ENCODE peak calls at places on chromosomes 3 and 15, in five cellular contexts. One of them, this sample, is unnamed.

GRCh38 chr3:141414141-141414689 is 45.9 kb downstream of the ZBTB38 start:
- DNase-seq in upper lobe of left lung: no peak
- DNase-seq in GM12891: no peak
- DNase-seq in H54: no peak
- DNase-seq in heart left ventricle: peak; percentile 50
- DNase-seq in this sample: no peak

GRCh38 chr3:198028718-198029117 is 68.7 kb downstream of the LMLN start:
- DNase-seq in H54: no peak
- DNase-seq in GM12891: no peak
- DNase-seq in heart left ventricle: no peak
- DNase-seq in upper lobe of left lung: no peak
- DNase-seq in this sample: no peak

GRCh38 chr15:67548862-67549651 is 6.6 kb downstream of the MAP2K5 start:
- DNase-seq in H54: no peak
- DNase-seq in heart left ventricle: peak; percentile 27
- DNase-seq in upper lobe of left lung: peak; percentile 69
- DNase-seq in GM12891: no peak
- DNase-seq in this sample: no peak

GRCh38 chr3:155528579-155528978 is 216.3 kb downstream of the PLCH1 start:
- DNase-seq in upper lobe of left lung: no peak
- DNase-seq in H54: no peak
- DNase-seq in GM12891: no peak
- DNase-seq in heart left ventricle: no peak
- DNase-seq in this sample: no peak

GRCh38 chr15:100330221-100330620 is 11.6 kb downstream of the ADAMTS17 start:
- DNase-seq in GM12891: no peak
- DNase-seq in heart left ventricle: peak; percentile 3
- DNase-seq in H54: no peak
- DNase-seq in upper lobe of left lung: no peak
- DNase-seq in this sample: no peak

GRCh38 chr15:98555173-98555515 is 93.2 kb upstream of the IGF1R start:
- DNase-seq in GM12891: no peak
- DNase-seq in heart left ventricle: no peak
- DNase-seq in H54: no peak
- DNase-seq in upper lobe of left lung: no peak
- DNase-seq in this sample: no peak

GRCh38 chr3:71129611-71130515 is 453.7 kb downstream of the FOXP1 start:
- DNase-seq in heart left ventricle: no peak
- DNase-seq in GM12891: no peak
- DNase-seq in H54: no peak
- DNase-seq in upper lobe of left lung: no peak
- DNase-seq in this sample: no peak

GRCh38 chr3:186220886-186221285 is 112.0 kb upstream of the ETV5 start:
- DNase-seq in heart left ventricle: no peak
- DNase-seq in H54: no peak
- DNase-seq in GM12891: no peak
- DNase-seq in upper lobe of left lung: peak; percentile 46
- DNase-seq in this sample: no peak

GRCh38 chr3:192957441-192957951 is 39.8 kb upstream of the MB21D2 start:
- DNase-seq in GM12891: no peak
- DNase-seq in heart left ventricle: peak; percentile 35
- DNase-seq in upper lobe of left lung: peak; percentile 55
- DNase-seq in H54: peak; percentile 40
- DNase-seq in this sample: no peak

GRCh38 chr15:62060116-62060895 is at the start of gene VPS13C:
- DNase-seq in GM12891: peak; percentile 81
- DNase-seq in upper lobe of left lung: peak; percentile 95
- DNase-seq in heart left ventricle: peak; percentile 93
- DNase-seq in H54: peak; percentile 75
- DNase-seq in this sample: peak; percentile 92
- TF ChIP-seq POLR2A in GM12891: peak; percentile 74
- TF ChIP-seq POLR2A in upper lobe of left lung: no peak
- TF ChIP-seq POLR2A in heart left ventricle: peak; percentile 83
- TF ChIP-seq POLR2A in H54: peak; percentile 86
- TF ChIP-seq POLR2A in this sample: peak; percentile 61

GRCh38 chr3:122679085-122679466 is 1.6 kb upstream of the PARP14 start:
- DNase-seq in GM12891: peak; percentile 27
- DNase-seq in heart left ventricle: peak; percentile 84
- DNase-seq in upper lobe of left lung: peak; percentile 82
- DNase-seq in H54: peak; percentile 26
- DNase-seq in this sample: peak; percentile 88

GRCh38 chr3:122682016-122682374 is 1.4 kb downstream of the PARP14 start:
- DNase-seq in H54: no peak
- DNase-seq in heart left ventricle: no peak
- DNase-seq in GM12891: no peak
- DNase-seq in upper lobe of left lung: no peak
- DNase-seq in this sample: no peak

GRCh38 chr3:122679467-122680291 is 960 bp upstream of the PARP14 start:
- DNase-seq in GM12891: no peak
- DNase-seq in upper lobe of left lung: peak; percentile 31
- DNase-seq in H54: peak; percentile 16
- DNase-seq in heart left ventricle: no peak
- DNase-seq in this sample: no peak

GRCh38 chr3:122681294-122682015 is 816 bp downstream of the PARP14 start:
- DNase-seq in heart left ventricle: no peak
- DNase-seq in upper lobe of left lung: peak; percentile 25
- DNase-seq in GM12891: no peak
- DNase-seq in H54: no peak
- DNase-seq in this sample: no peak

GRCh38 chr3:122680381-122681293 is at the start of gene PARP14:
- DNase-seq in GM12891: peak; percentile 41
- DNase-seq in H54: peak; percentile 38
- DNase-seq in heart left ventricle: peak; percentile 83
- DNase-seq in upper lobe of left lung: peak; percentile 80
- DNase-seq in this sample: peak; percentile 77
- TF ChIP-seq POLR2A in GM12891: peak; percentile 79
- TF ChIP-seq POLR2A in H54: peak; percentile 15
- TF ChIP-seq POLR2A in heart left ventricle: peak; percentile 52
- TF ChIP-seq POLR2A in upper lobe of left lung: no peak
- TF ChIP-seq POLR2A in this sample: peak; percentile 29

GRCh38 chr15:85545185-85545584 is 164.8 kb downstream of the AKAP13 start:
- DNase-seq in GM12891: no peak
- DNase-seq in H54: no peak
- DNase-seq in upper lobe of left lung: no peak
- DNase-seq in heart left ventricle: no peak
- DNase-seq in this sample: no peak

GRCh38 chr15:85542895-85543331 is 162.5 kb downstream of the AKAP13 start:
- DNase-seq in GM12891: no peak
- DNase-seq in heart left ventricle: no peak
- DNase-seq in upper lobe of left lung: no peak
- DNase-seq in H54: no peak
- DNase-seq in this sample: no peak

GRCh38 chr15:85542488-85542887 is 162.1 kb downstream of the AKAP13 start:
- DNase-seq in upper lobe of left lung: no peak
- DNase-seq in H54: no peak
- DNase-seq in GM12891: no peak
- DNase-seq in heart left ventricle: no peak
- DNase-seq in this sample: no peak

GRCh38 chr15:85541744-85542143 is 161.3 kb downstream of the AKAP13 start:
- DNase-seq in GM12891: no peak
- DNase-seq in heart left ventricle: no peak
- DNase-seq in upper lobe of left lung: no peak
- DNase-seq in H54: no peak
- DNase-seq in this sample: no peak

DNA sequence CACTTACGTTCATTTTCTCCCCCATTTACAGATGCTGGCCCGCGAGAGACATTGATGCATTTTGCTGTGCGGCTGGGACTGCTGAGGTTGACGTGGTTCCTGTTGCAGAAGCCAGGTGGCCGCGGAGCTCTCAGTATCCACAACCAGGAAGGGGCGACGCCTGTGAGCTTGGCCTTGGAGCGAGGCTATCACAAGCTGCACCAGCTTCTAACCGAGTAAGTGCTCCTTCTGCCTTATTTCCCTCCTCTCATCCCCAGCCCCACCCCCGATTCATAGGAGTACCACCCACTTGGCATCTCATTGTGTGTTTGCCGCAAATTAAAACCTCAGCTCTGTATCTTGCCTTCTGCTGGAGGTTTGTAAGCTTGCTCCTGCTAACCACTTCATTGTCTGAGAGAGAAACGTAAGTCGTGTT is 163.3 kb downstream of the AKAP13 start:
- DNase-seq in GM12891: no peak
- DNase-seq in H54: no peak
- DNase-seq in heart left ventricle: peak; percentile 77
- DNase-seq in upper lobe of left lung: peak; percentile 97
- DNase-seq in this sample: peak; percentile 85
- TF ChIP-seq POLR2A in GM12891: no peak
- TF ChIP-seq POLR2A in H54: no peak
- TF ChIP-seq POLR2A in heart left ventricle: no peak
- TF ChIP-seq POLR2A in upper lobe of left lung: no peak
- TF ChIP-seq POLR2A in this sample: peak; percentile 37

GRCh38 chr3:172749201-172749965 is 1.1 kb upstream of the ECT2 start:
- DNase-seq in H54: peak; percentile 27
- DNase-seq in GM12891: no peak
- DNase-seq in upper lobe of left lung: peak; percentile 27
- DNase-seq in heart left ventricle: no peak
- DNase-seq in this sample: no peak
- TF ChIP-seq POLR2A in H54: no peak
- TF ChIP-seq POLR2A in GM12891: no peak
- TF ChIP-seq POLR2A in upper lobe of left lung: no peak
- TF ChIP-seq POLR2A in heart left ventricle: no peak
- TF ChIP-seq POLR2A in this sample: no peak

GRCh38 chr15:66498501-66499386 is 1.2 kb upstream of the SNAPC5 start:
- DNase-seq in upper lobe of left lung: no peak
- DNase-seq in heart left ventricle: no peak
- DNase-seq in GM12891: no peak
- DNase-seq in H54: no peak
- DNase-seq in this sample: no peak

GRCh38 chr15:66502491-66502890 is 2.2 kb downstream of the RPL4 start:
- DNase-seq in heart left ventricle: no peak
- DNase-seq in H54: no peak
- DNase-seq in upper lobe of left lung: no peak
- DNase-seq in GM12891: no peak
- DNase-seq in this sample: no peak

GRCh38 chr15:66494262-66494661 is 3.3 kb downstream of the SNAPC5 start:
- DNase-seq in heart left ventricle: no peak
- DNase-seq in GM12891: no peak
- DNase-seq in upper lobe of left lung: no peak
- DNase-seq in H54: no peak
- DNase-seq in this sample: no peak

GRCh38 chr15:66496951-66497501 is 536 bp downstream of the SNAPC5 start:
- DNase-seq in GM12891: no peak
- DNase-seq in heart left ventricle: no peak
- DNase-seq in upper lobe of left lung: peak; percentile 22
- DNase-seq in H54: no peak
- DNase-seq in this sample: no peak

GRCh38 chr15:66497502-66498455 is at the start of gene SNAPC5:
- DNase-seq in GM12891: peak; percentile 75
- DNase-seq in heart left ventricle: peak; percentile 96
- DNase-seq in upper lobe of left lung: peak; percentile 98
- DNase-seq in H54: peak; percentile 61
- DNase-seq in this sample: peak; percentile 98
- TF ChIP-seq POLR2A in GM12891: peak; percentile 73
- TF ChIP-seq POLR2A in heart left ventricle: peak; percentile 66
- TF ChIP-seq POLR2A in upper lobe of left lung: no peak
- TF ChIP-seq POLR2A in H54: peak; percentile 74
- TF ChIP-seq POLR2A in this sample: peak; percentile 52

DNA sequence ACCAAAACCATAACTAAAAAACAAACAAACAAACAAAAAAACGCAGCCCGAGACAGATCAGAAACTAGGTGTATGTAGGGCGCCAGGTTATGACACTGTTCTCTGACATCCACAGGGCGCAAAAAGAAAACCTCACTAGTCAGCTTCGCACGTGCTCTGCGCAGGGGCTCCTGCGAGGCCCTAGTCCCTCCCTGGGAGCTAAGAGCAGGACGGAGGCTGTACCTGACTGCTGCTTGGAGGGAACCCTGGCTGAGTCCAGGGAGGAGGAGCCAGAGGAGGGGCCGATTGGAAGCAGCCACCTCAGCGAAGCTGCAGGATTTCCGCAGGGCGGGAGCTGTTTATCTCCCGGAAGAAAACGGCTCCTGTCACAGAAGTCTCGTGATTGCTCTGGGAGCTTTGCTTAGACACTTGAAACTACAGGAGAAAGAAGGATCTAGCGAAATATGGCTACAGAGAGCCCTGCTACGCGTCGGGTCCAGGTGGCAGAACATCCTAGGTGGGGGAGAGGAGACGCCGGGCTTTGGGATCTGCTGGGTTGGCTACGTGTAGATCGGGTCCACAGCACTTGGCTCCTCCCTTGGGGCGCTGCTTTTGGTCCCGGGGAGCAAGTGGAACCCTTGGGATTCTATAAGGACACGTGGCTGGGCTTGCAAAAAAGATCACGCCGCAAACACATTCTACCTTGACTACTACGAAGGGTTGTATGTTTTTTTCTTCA is at the start of gene GALK2:
- DNase-seq in GM12891: peak; percentile 47
- DNase-seq in upper lobe of left lung: peak; percentile 96
- DNase-seq in heart left ventricle: peak; percentile 79
- DNase-seq in H54: peak; percentile 59
- DNase-seq in this sample: peak; percentile 92
- TF ChIP-seq POLR2A in GM12891: peak; percentile 78
- TF ChIP-seq POLR2A in upper lobe of left lung: no peak
- TF ChIP-seq POLR2A in heart left ventricle: peak; percentile 51
- TF ChIP-seq POLR2A in H54: peak; percentile 22
- TF ChIP-seq POLR2A in this sample: peak; percentile 28

DNA sequence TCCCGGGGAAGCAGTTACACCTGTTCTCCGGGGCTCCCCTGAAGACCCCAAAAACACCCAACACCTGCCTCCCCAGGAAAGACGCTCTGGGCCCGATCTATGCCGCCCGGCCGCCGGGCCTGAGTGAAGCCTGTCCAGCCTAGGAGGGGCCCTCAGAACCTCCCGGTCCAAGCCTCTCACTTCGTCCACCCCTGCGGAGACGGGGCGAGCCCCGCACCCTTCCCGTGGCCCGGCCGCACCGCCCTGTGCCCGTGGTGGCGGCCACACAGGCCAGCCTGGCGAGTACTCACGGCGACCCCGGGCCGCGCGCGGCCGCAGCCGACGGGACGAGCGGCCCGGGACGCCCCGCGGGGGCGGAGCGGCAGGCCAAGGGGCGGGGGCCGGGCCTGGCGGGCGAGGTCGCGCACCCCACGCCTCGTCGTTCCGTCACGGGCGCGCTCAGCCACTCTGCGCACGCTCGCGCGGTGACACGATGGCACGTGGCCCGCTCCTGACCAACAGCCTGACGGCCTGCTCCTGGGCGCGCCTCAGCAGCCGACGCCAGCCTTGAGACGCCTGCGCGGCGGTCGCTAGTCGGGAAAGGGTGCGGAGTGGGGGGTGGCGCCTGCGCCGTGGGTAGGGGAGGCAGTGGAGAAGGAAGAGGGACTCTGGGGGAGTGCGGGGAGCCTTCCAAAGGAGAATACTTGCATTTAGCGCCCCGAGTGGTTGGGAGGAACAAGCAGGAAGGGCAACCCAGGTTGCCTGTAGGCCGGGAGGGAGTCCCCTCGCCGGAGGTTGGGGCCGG is at the start of gene PARP6:
- DNase-seq in H54: peak; percentile 96
- DNase-seq in heart left ventricle: peak; percentile 99
- DNase-seq in upper lobe of left lung: peak; percentile 98
- DNase-seq in GM12891: peak; percentile 98
- DNase-seq in this sample: peak; percentile 99
- TF ChIP-seq POLR2A in H54: peak; percentile 80
- TF ChIP-seq POLR2A in heart left ventricle: peak; percentile 67
- TF ChIP-seq POLR2A in upper lobe of left lung: no peak
- TF ChIP-seq POLR2A in GM12891: peak; percentile 39
- TF ChIP-seq POLR2A in this sample: peak; percentile 90